ENCODE peak calls at places on chromosomes 7 and 10, in eight cellular contexts. V is PC-3, B is thoracic aorta, A is left ventricle myocardium inferior, K is HFF-Myc, S is fibroblast of the aortic adventitia, J is HL-60, G is OCI-LY7. N is an unnamed sample.
A peak's percentile ranks its signal among the peaks of the same experiment; 100 is the strongest.

GRCh38 chr10:46547331-46547880 is 9.1 kb downstream of the GPRIN2 start:
- DNase-seq in V (no peak), B (no peak), A (peak; percentile 12), K (no peak), S (no peak), J (no peak), G (no peak), N (no peak)

GRCh38 chr7:139080905-139081304 is 28.6 kb downstream of the ZC3HAV1 start:
- DNase-seq in V (no peak), B (no peak), A (no peak), K (no peak), S (no peak), J (no peak), G (no peak), N (no peak)

GRCh38 chr7:116948934-116949333 is 4.4 kb upstream of the ST7 start:
- DNase-seq in V (no peak), B (no peak), A (peak; percentile 51), K (no peak), S (no peak), J (no peak), G (no peak), N (no peak)

GRCh38 chr7:135260930-135261721 is 27.5 kb downstream of the STRA8 start:
- DNase-seq in V (no peak), B (no peak), A (no peak), K (no peak), S (peak; percentile 30), J (no peak), G (no peak), N (no peak)

GRCh38 chr10:77504870-77505257 is 132.7 kb downstream of the KCNMA1 start:
- DNase-seq in V (peak; percentile 100), B (no peak), A (no peak), K (no peak), S (no peak), J (no peak), G (no peak), N (peak; percentile 23)

GRCh38 chr10:67790534-67791408 is 47.2 kb downstream of the DNAJC12 start:
- DNase-seq in V (no peak), B (no peak), A (no peak), K (no peak), S (peak; percentile 79), J (peak; percentile 30), G (peak; percentile 64), N (peak; percentile 72)

GRCh38 chr10:6962576-6962975 is 382.5 kb upstream of the PRKCQ start:
- DNase-seq in V (no peak), B (no peak), A (no peak), K (no peak), S (no peak), J (no peak), G (no peak), N (no peak)

GRCh38 chr7:53602817-53603418 is 567.5 kb downstream of the POM121L12 start:
- DNase-seq in V (peak; percentile 5), B (no peak), A (no peak), K (no peak), S (no peak), J (no peak), G (no peak), N (no peak)

GRCh38 chr10:120336910-120337540 is 120.0 kb upstream of the PLPP4 start:
- DNase-seq in V (peak; percentile 71), B (no peak), A (no peak), K (peak; percentile 14), S (peak; percentile 42), J (peak; percentile 7), G (peak; percentile 49), N (peak; percentile 71)

GRCh38 chr7:5476001-5476400 is 52.4 kb upstream of the TNRC18 start:
- DNase-seq in V (no peak), B (no peak), A (no peak), K (no peak), S (no peak), J (no peak), G (no peak), N (no peak)

GRCh38 chr10:122949296-122949695 is 4.7 kb downstream of the C10orf88 start:
- DNase-seq in V (no peak), B (no peak), A (no peak), K (no peak), S (no peak), J (no peak), G (no peak), N (no peak)

GRCh38 chr10:102509387-102509786 is 5.6 kb downstream of the SUFU start:
- DNase-seq in V (peak; percentile 73), B (no peak), A (no peak), K (no peak), S (peak; percentile 76), J (peak; percentile 43), G (no peak), N (peak; percentile 61)

GRCh38 chr10:112307631-112308502 is 24.7 kb downstream of the TECTB start:
- DNase-seq in V (peak; percentile 51), B (no peak), A (no peak), K (no peak), S (peak; percentile 62), J (no peak), G (peak; percentile 35), N (peak; percentile 75)

GRCh38 chr7:2626498-2627117 is 5.2 kb upstream of the TTYH3 start:
- DNase-seq in V (no peak), B (no peak), A (peak; percentile 49), K (no peak), S (peak; percentile 96), J (no peak), G (no peak), N (no peak)

GRCh38 chr7:57646219-57646900 is 196.4 kb downstream of the ZNF716 start:
- DNase-seq in V (no peak), B (no peak), A (no peak), K (no peak), S (no peak), J (no peak), G (no peak), N (no peak)

GRCh38 chr10:114685456-114685855 is 27.4 kb upstream of the ABLIM1 start:
- DNase-seq in V (no peak), B (no peak), A (peak; percentile 34), K (no peak), S (no peak), J (no peak), G (no peak), N (no peak)

GRCh38 chr7:105015631-105015965 is 1.6 kb downstream of the KMT2E start:
- DNase-seq in V (peak; percentile 34), B (no peak), A (no peak), K (no peak), S (no peak), J (no peak), G (peak; percentile 47), N (peak; percentile 53)

GRCh38 chr10:73793456-73793855 is 8.1 kb downstream of the ZSWIM8 start:
- DNase-seq in V (no peak), B (no peak), A (no peak), K (no peak), S (no peak), J (no peak), G (no peak), N (no peak)

GRCh38 chr10:87505366-87506113 is 847 bp downstream of the MINPP1 start:
- DNase-seq in V (peak; percentile 63), B (no peak), A (peak; percentile 53), K (no peak), S (peak; percentile 39), J (no peak), G (peak; percentile 65), N (peak; percentile 62)

GRCh38 chr7:117133125-117133524 is 179.8 kb downstream of the ST7 start:
- DNase-seq in V (no peak), B (no peak), A (no peak), K (no peak), S (no peak), J (no peak), G (no peak), N (no peak)

GRCh38 chr10:1045415-1045814 is 3.5 kb downstream of the IDI1 start:
- DNase-seq in V (no peak), B (no peak), A (no peak), K (no peak), S (no peak), J (no peak), G (no peak), N (no peak)

GRCh38 chr10:1044146-1044545 is 4.8 kb downstream of the IDI1 start:
- DNase-seq in V (no peak), B (no peak), A (no peak), K (no peak), S (no peak), J (no peak), G (no peak), N (no peak)

GRCh38 chr10:1044964-1045363 is 4.0 kb downstream of the IDI1 start:
- DNase-seq in V (no peak), B (no peak), A (no peak), K (no peak), S (peak; percentile 15), J (no peak), G (no peak), N (no peak)

GRCh38 chr10:1041514-1041913 is 7.4 kb downstream of the IDI1 start:
- DNase-seq in V (no peak), B (no peak), A (no peak), K (no peak), S (no peak), J (no peak), G (no peak), N (no peak)

DNA sequence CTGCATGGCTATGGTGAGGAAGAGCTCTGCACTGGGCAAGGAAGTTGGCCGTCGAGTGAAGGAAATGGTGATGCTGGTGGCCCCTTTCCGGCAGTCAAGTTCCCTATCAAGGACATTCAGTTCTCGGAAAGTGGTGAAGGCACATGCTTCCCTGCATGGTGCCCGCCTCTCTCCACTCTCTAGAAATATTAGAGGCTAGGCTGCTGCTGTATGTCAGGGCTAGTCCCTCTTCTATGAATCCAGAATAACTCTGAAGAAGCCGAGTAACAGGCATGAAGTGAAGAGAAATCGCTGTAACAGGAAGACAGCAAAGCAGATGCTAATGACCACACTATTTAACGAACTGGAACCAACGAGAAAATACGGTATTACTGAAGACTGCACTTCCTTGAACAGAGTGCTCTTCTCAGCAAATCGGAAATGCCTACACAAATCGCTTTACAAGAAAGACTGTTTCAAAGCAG is 5.4 kb downstream of the IDI1 start:
- DNase-seq in V (no peak), B (no peak), A (peak; percentile 34), K (no peak), S (peak; percentile 10), J (no peak), G (peak; percentile 80), N (no peak)
- H3K4me3 ChIP-seq in V (no peak overlapping the region), B (peak overlapping the region; percentile 33), A (peak overlapping the region; percentile 15), K (no peak overlapping the region), S (no peak overlapping the region), J (peak overlapping the region; percentile 2), G (peak overlapping the region; percentile 61), N (no peak overlapping the region)

GRCh38 chr7:55521543-55522267 is 50.6 kb downstream of the VOPP1 start:
- DNase-seq in V (no peak), B (no peak), A (no peak), K (no peak), S (no peak), J (no peak), G (no peak), N (no peak)
- H3K4me3 ChIP-seq in V (no peak overlapping the region), B (no peak overlapping the region), A (no peak overlapping the region), K (no peak overlapping the region), S (no peak overlapping the region), J (no peak overlapping the region), G (no peak overlapping the region), N (no peak overlapping the region)

GRCh38 chr7:127620406-127621233 is 2.7 kb upstream of the PAX4 start:
- DNase-seq in V (no peak), B (no peak), A (no peak), K (no peak), S (no peak), J (peak; percentile 21), G (no peak), N (no peak)
- H3K4me3 ChIP-seq in V (no peak overlapping the region), B (no peak overlapping the region), A (no peak overlapping the region), K (no peak overlapping the region), S (no peak overlapping the region), J (no peak overlapping the region), G (no peak overlapping the region), N (no peak overlapping the region)

GRCh38 chr7:106282852-106283251 is 1.9 kb downstream of the NAMPT start:
- DNase-seq in V (no peak), B (no peak), A (no peak), K (no peak), S (no peak), J (no peak), G (no peak), N (no peak)
- H3K4me3 ChIP-seq in V (peak overlapping the region; percentile 78), B (peak overlapping the region; percentile 75), A (peak overlapping the region; percentile 82), K (peak overlapping the region; percentile 87), S (peak overlapping the region; percentile 63), J (peak overlapping the region; percentile 70), G (peak overlapping the region; percentile 90), N (peak overlapping the region; percentile 79)